ENCODE peak calls at places on chromosomes 13 and 19, in eight cellular contexts. X is HS-5; S is kidney epithelial cell; C is C1 segment of cervical spinal cord; A is activated CD8-positive, alpha-beta memory T cell treated with anti-CD3 and anti-CD28 coated beads, Interleukin-2, amount 50 U/mL, for 48 hours; Q is SK-N-MC; B is MV-4-11; J is heart right ventricle. R is an unnamed sample.

GRCh38 chr13:50319603-50320296 is 304.5 kb downstream of the KCNRG start:
- DNase-seq in X (no peak), S (no peak), C (no peak), A (no peak), Q (no peak), B (peak), J (no peak), R (no peak)

GRCh38 chr13:19810996-19811881 is 28.5 kb upstream of the PSPC1 start:
- DNase-seq in X (no peak), S (no peak), C (no peak), A (no peak), Q (no peak), B (no peak), J (no peak), R (no peak)

GRCh38 chr13:103188688-103189326 is 122.6 kb upstream of the SLC10A2 start:
- DNase-seq in X (peak), S (no peak), C (peak), A (no peak), Q (no peak), B (peak), J (no peak), R (no peak)

GRCh38 chr13:73040968-73041580 is 17.7 kb upstream of the KLF5 start:
- DNase-seq in X (no peak), S (no peak), C (no peak), A (no peak), Q (no peak), B (peak), J (no peak), R (no peak)

GRCh38 chr19:31334101-31334848 is 15.0 kb downstream of the TSHZ3 start:
- DNase-seq in X (peak), S (no peak), C (no peak), A (no peak), Q (no peak), B (no peak), J (no peak), R (no peak)

GRCh38 chr19:39840492-39840891 is 5.7 kb downstream of the FBL start:
- DNase-seq in X (no peak), S (no peak), C (no peak), A (no peak), Q (no peak), B (no peak), J (no peak), R (no peak)

GRCh38 chr13:53112522-53112921 is 83.9 kb downstream of the OLFM4 start:
- DNase-seq in X (no peak), S (no peak), C (no peak), A (no peak), Q (no peak), B (no peak), J (no peak), R (no peak)

GRCh38 chr13:107964356-107964755 is 251.0 kb downstream of the LIG4 start:
- DNase-seq in X (no peak), S (no peak), C (no peak), A (no peak), Q (no peak), B (no peak), J (no peak), R (no peak)

GRCh38 chr19:55679343-55680257 is 4.6 kb downstream of the EPN1 start:
- DNase-seq in X (peak), S (no peak), C (no peak), A (no peak), Q (no peak), B (no peak), J (no peak), R (no peak)

GRCh38 chr19:3397266-3398022 is 31.1 kb downstream of the NFIC start:
- DNase-seq in X (no peak), S (no peak), C (no peak), A (no peak), Q (no peak), B (no peak), J (peak), R (no peak)

GRCh38 chr19:8511573-8512101 is 2.3 kb downstream of the ZNF414 start:
- DNase-seq in X (no peak), S (no peak), C (no peak), A (no peak), Q (no peak), B (no peak), J (no peak), R (no peak)

GRCh38 chr19:5192568-5192967 is 148.0 kb downstream of the PTPRS start:
- DNase-seq in X (no peak), S (no peak), C (no peak), A (no peak), Q (no peak), B (no peak), J (no peak), R (no peak)

GRCh38 chr13:60335531-60335930 is 61.5 kb upstream of the TDRD3 start:
- DNase-seq in X (no peak), S (no peak), C (no peak), A (no peak), Q (peak), B (peak), J (no peak), R (no peak)

GRCh38 chr13:91154553-91154952 is 192.9 kb upstream of the MIR17HG start:
- DNase-seq in X (no peak), S (no peak), C (no peak), A (no peak), Q (no peak), B (peak), J (no peak), R (no peak)

GRCh38 chr13:45860240-45860639 is 8.7 kb upstream of the SIAH3 start:
- DNase-seq in X (no peak), S (no peak), C (no peak), A (no peak), Q (no peak), B (no peak), J (no peak), R (no peak)

GRCh38 chr13:111512707-111513106 is 192.3 kb downstream of the TEX29 start:
- DNase-seq in X (no peak), S (no peak), C (no peak), A (no peak), Q (no peak), B (no peak), J (no peak), R (peak)

GRCh38 chr19:7910321-7911161 is 4.1 kb upstream of the TGFBR3L start:
- DNase-seq in X (no peak), S (no peak), C (peak), A (no peak), Q (no peak), B (no peak), J (peak), R (no peak)

GRCh38 chr13:43990829-43991228 is 111.1 kb downstream of the LACC1 start:
- DNase-seq in X (no peak), S (no peak), C (no peak), A (no peak), Q (no peak), B (no peak), J (no peak), R (no peak)

GRCh38 chr13:73521291-73521626 is 462.5 kb downstream of the KLF5 start:
- DNase-seq in X (no peak), S (no peak), C (no peak), A (no peak), Q (no peak), B (no peak), J (no peak), R (no peak)

GRCh38 chr13:93942016-93942415 is 537.5 kb downstream of the DCT start:
- DNase-seq in X (no peak), S (no peak), C (no peak), A (no peak), Q (no peak), B (no peak), J (no peak), R (no peak)

GRCh38 chr13:80339578-80339840 is 1.4 kb downstream of the SPRY2 start:
- DNase-seq in X (no peak), S (no peak), C (peak), A (no peak), Q (no peak), B (no peak), J (no peak), R (no peak)

GRCh38 chr13:93535256-93535655 is 308.6 kb downstream of the GPC6 start:
- DNase-seq in X (no peak), S (no peak), C (no peak), A (no peak), Q (no peak), B (no peak), J (no peak), R (no peak)

R was measured in lower leg skin.